ENCODE peak calls at places on chromosomes 1 and 21, in eight cellular contexts. R, E, Q, Z, K, W, N and X are unnamed samples.

GRCh38 chr21:15809818-15810217 is 80.0 kb downstream of the USP25 start:
- DNase-seq in W (no peak), K (no peak), Q (no peak), E (peak), N (peak), Z (no peak), R (no peak), X (no peak)

GRCh38 chr1:47870946-47871750 is 126.0 kb downstream of the TRABD2B start:
- DNase-seq in Z (no peak), N (no peak), Q (no peak), W (no peak), E (no peak), K (no peak), R (no peak), X (no peak)

GRCh38 chr1:167109125-167109524 is 15.2 kb downstream of the STYXL2 start:
- DNase-seq in E (no peak), Z (no peak), K (no peak), W (no peak), N (no peak), Q (no peak), R (no peak), X (no peak)

GRCh38 chr1:211870156-211870555 is 39.6 kb upstream of the LPGAT1 start:
- DNase-seq in W (no peak), E (no peak), N (no peak), Z (no peak), Q (no peak), K (no peak), R (no peak), X (no peak)

GRCh38 chr1:94646151-94646643 is 104.6 kb upstream of the F3 start:
- DNase-seq in E (peak), R (no peak), N (no peak), Q (no peak), W (no peak), K (no peak), Z (peak), X (no peak)

GRCh38 chr1:221031890-221032222 is 152.6 kb downstream of the HLX start:
- DNase-seq in K (no peak), Q (no peak), E (no peak), N (no peak), R (no peak), W (no peak), Z (no peak), X (no peak)

GRCh38 chr1:156281281-156282142 is 1.1 kb downstream of the SMG5 start:
- DNase-seq in K (no peak), E (peak), W (no peak), Z (peak), R (no peak), Q (peak), N (peak), X (no peak)

GRCh38 chr1:172727956-172728603 is 69.2 kb downstream of the FASLG start:
- DNase-seq in W (no peak), R (no peak), N (peak), Z (no peak), K (no peak), Q (no peak), E (peak), X (peak)

GRCh38 chr1:1358433-1359201 is at the start of gene MXRA8:
- DNase-seq in R (no peak), Z (peak), K (peak), Q (peak), N (peak), E (peak), W (peak), X (no peak)

GRCh38 chr1:38990401-38990745 is 703 bp upstream of the AKIRIN1 start:
- DNase-seq in Z (peak), R (no peak), E (peak), Q (no peak), N (no peak), K (peak), W (no peak), X (no peak)

GRCh38 chr1:117120774-117121588 is 568 bp downstream of the TRIM45 start:
- DNase-seq in Z (no peak), E (no peak), Q (no peak), K (no peak), N (peak), R (no peak), W (no peak), X (peak)

GRCh38 chr1:151327903-151328674 is 873 bp upstream of the PI4KB start:
- DNase-seq in R (no peak), K (no peak), N (peak), W (no peak), E (no peak), Z (no peak), Q (no peak), X (no peak)